ENCODE peak calls at places on chromosome 6, in six cellular contexts. One of them, this sample, is unnamed.

GRCh38 chr6:30219244-30219643 is 6.0 kb upstream of the TRIM26 start:
- DNase-seq in A549: peak
- DNase-seq in CD8-positive, alpha-beta memory T cell: peak
- DNase-seq in psoas muscle: no peak
- DNase-seq in CD8-positive, alpha-beta T cell: peak
- DNase-seq in GM23338: peak
- DNase-seq in this sample: peak

GRCh38 chr6:170439366-170440351 is 113.4 kb downstream of the PSMB1 start:
- DNase-seq in A549: no peak
- DNase-seq in CD8-positive, alpha-beta memory T cell: no peak
- DNase-seq in psoas muscle: peak
- DNase-seq in CD8-positive, alpha-beta T cell: no peak
- DNase-seq in GM23338: no peak
- DNase-seq in this sample: no peak

GRCh38 chr6:144036064-144036873 is 28.2 kb upstream of the PLAGL1 start:
- DNase-seq in A549: no peak
- DNase-seq in CD8-positive, alpha-beta memory T cell: no peak
- DNase-seq in psoas muscle: peak
- DNase-seq in CD8-positive, alpha-beta T cell: no peak
- DNase-seq in GM23338: peak
- DNase-seq in this sample: no peak

GRCh38 chr6:136604328-136604825 is 54.2 kb upstream of the MAP7 start:
- DNase-seq in A549: no peak
- DNase-seq in CD8-positive, alpha-beta memory T cell: no peak
- DNase-seq in psoas muscle: no peak
- DNase-seq in CD8-positive, alpha-beta T cell: no peak
- DNase-seq in GM23338: no peak
- DNase-seq in this sample: no peak

GRCh38 chr6:3746119-3746691 is 5.3 kb downstream of the PXDC1 start:
- DNase-seq in A549: no peak
- DNase-seq in CD8-positive, alpha-beta memory T cell: no peak
- DNase-seq in psoas muscle: peak
- DNase-seq in CD8-positive, alpha-beta T cell: no peak
- DNase-seq in GM23338: no peak
- DNase-seq in this sample: no peak

GRCh38 chr6:127716425-127716930 is 139.5 kb downstream of the C6orf58 start:
- DNase-seq in A549: no peak
- DNase-seq in CD8-positive, alpha-beta memory T cell: no peak
- DNase-seq in psoas muscle: no peak
- DNase-seq in CD8-positive, alpha-beta T cell: no peak
- DNase-seq in GM23338: no peak
- DNase-seq in this sample: no peak

GRCh38 chr6:165515963-165516624 is 146.9 kb downstream of the PDE10A start:
- DNase-seq in A549: peak
- DNase-seq in CD8-positive, alpha-beta memory T cell: no peak
- DNase-seq in psoas muscle: no peak
- DNase-seq in CD8-positive, alpha-beta T cell: no peak
- DNase-seq in GM23338: no peak
- DNase-seq in this sample: no peak

GRCh38 chr6:1686117-1687098 is 76.7 kb downstream of the FOXC1 start:
- DNase-seq in A549: no peak
- DNase-seq in CD8-positive, alpha-beta memory T cell: no peak
- DNase-seq in psoas muscle: peak
- DNase-seq in CD8-positive, alpha-beta T cell: no peak
- DNase-seq in GM23338: peak
- DNase-seq in this sample: no peak

GRCh38 chr6:43951063-43951755 is 176.0 kb downstream of the MRPL14 start:
- DNase-seq in A549: no peak
- DNase-seq in CD8-positive, alpha-beta memory T cell: no peak
- DNase-seq in psoas muscle: peak
- DNase-seq in CD8-positive, alpha-beta T cell: no peak
- DNase-seq in GM23338: peak
- DNase-seq in this sample: no peak

GRCh38 chr6:52164319-52165094 is 21.7 kb upstream of the IL17A start:
- DNase-seq in A549: no peak
- DNase-seq in CD8-positive, alpha-beta memory T cell: no peak
- DNase-seq in psoas muscle: no peak
- DNase-seq in CD8-positive, alpha-beta T cell: no peak
- DNase-seq in GM23338: no peak
- DNase-seq in this sample: no peak

GRCh38 chr6:148825492-148825891 is 78.7 kb downstream of the UST start:
- DNase-seq in A549: no peak
- DNase-seq in CD8-positive, alpha-beta memory T cell: no peak
- DNase-seq in psoas muscle: no peak
- DNase-seq in CD8-positive, alpha-beta T cell: no peak
- DNase-seq in GM23338: no peak
- DNase-seq in this sample: no peak

GRCh38 chr6:30725713-30726505 is 5.8 kb downstream of the TUBB start:
- DNase-seq in A549: no peak
- DNase-seq in CD8-positive, alpha-beta memory T cell: no peak
- DNase-seq in psoas muscle: no peak
- DNase-seq in CD8-positive, alpha-beta T cell: no peak
- DNase-seq in GM23338: peak
- DNase-seq in this sample: no peak

GRCh38 chr6:127345521-127345920 is 2.1 kb upstream of the ECHDC1 start:
- DNase-seq in A549: no peak
- DNase-seq in CD8-positive, alpha-beta memory T cell: no peak
- DNase-seq in psoas muscle: no peak
- DNase-seq in CD8-positive, alpha-beta T cell: no peak
- DNase-seq in GM23338: no peak
- DNase-seq in this sample: no peak

GRCh38 chr6:96211341-96211740 is 195.6 kb downstream of the FUT9 start:
- DNase-seq in A549: no peak
- DNase-seq in CD8-positive, alpha-beta memory T cell: no peak
- DNase-seq in psoas muscle: no peak
- DNase-seq in CD8-positive, alpha-beta T cell: no peak
- DNase-seq in GM23338: no peak
- DNase-seq in this sample: no peak

GRCh38 chr6:139364302-139364981 is 10.0 kb downstream of the CITED2 start:
- DNase-seq in A549: peak
- DNase-seq in CD8-positive, alpha-beta memory T cell: peak
- DNase-seq in psoas muscle: no peak
- DNase-seq in CD8-positive, alpha-beta T cell: no peak
- DNase-seq in GM23338: peak
- DNase-seq in this sample: no peak

GRCh38 chr6:68279793-68280557 is 355.1 kb upstream of the ADGRB3 start:
- DNase-seq in A549: no peak
- DNase-seq in CD8-positive, alpha-beta memory T cell: no peak
- DNase-seq in psoas muscle: no peak
- DNase-seq in CD8-positive, alpha-beta T cell: no peak
- DNase-seq in GM23338: no peak
- DNase-seq in this sample: no peak

GRCh38 chr6:15246217-15247211 is 645 bp downstream of the JARID2 start:
- DNase-seq in A549: no peak
- DNase-seq in CD8-positive, alpha-beta memory T cell: peak
- DNase-seq in psoas muscle: no peak
- DNase-seq in CD8-positive, alpha-beta T cell: peak
- DNase-seq in GM23338: no peak
- DNase-seq in this sample: no peak

GRCh38 chr6:444653-445275 is 53.2 kb downstream of the IRF4 start:
- DNase-seq in A549: no peak
- DNase-seq in CD8-positive, alpha-beta memory T cell: peak
- DNase-seq in psoas muscle: no peak
- DNase-seq in CD8-positive, alpha-beta T cell: peak
- DNase-seq in GM23338: no peak
- DNase-seq in this sample: no peak

GRCh38 chr6:46184114-46184513 is 13.3 kb upstream of the ENPP5 start:
- DNase-seq in A549: no peak
- DNase-seq in CD8-positive, alpha-beta memory T cell: no peak
- DNase-seq in psoas muscle: no peak
- DNase-seq in CD8-positive, alpha-beta T cell: no peak
- DNase-seq in GM23338: peak
- DNase-seq in this sample: no peak

GRCh38 chr6:144449218-144449617 is 164.1 kb downstream of the UTRN start:
- DNase-seq in A549: no peak
- DNase-seq in CD8-positive, alpha-beta memory T cell: no peak
- DNase-seq in psoas muscle: no peak
- DNase-seq in CD8-positive, alpha-beta T cell: no peak
- DNase-seq in GM23338: no peak
- DNase-seq in this sample: no peak

GRCh38 chr6:6659600-6660327 is 71.2 kb downstream of the LY86 start:
- DNase-seq in A549: no peak
- DNase-seq in CD8-positive, alpha-beta memory T cell: peak
- DNase-seq in psoas muscle: no peak
- DNase-seq in CD8-positive, alpha-beta T cell: no peak
- DNase-seq in GM23338: no peak
- DNase-seq in this sample: no peak

GRCh38 chr6:40957616-40958492 is 81.2 kb downstream of the UNC5CL start:
- DNase-seq in A549: peak
- DNase-seq in CD8-positive, alpha-beta memory T cell: no peak
- DNase-seq in psoas muscle: no peak
- DNase-seq in CD8-positive, alpha-beta T cell: no peak
- DNase-seq in GM23338: no peak
- DNase-seq in this sample: no peak

GRCh38 chr6:108609276-108609769 is 48.6 kb downstream of the FOXO3 start:
- DNase-seq in A549: no peak
- DNase-seq in CD8-positive, alpha-beta memory T cell: no peak
- DNase-seq in psoas muscle: peak
- DNase-seq in CD8-positive, alpha-beta T cell: no peak
- DNase-seq in GM23338: peak
- DNase-seq in this sample: no peak

GRCh38 chr6:161908872-161909271 is 635.0 kb upstream of the AGPAT4 start:
- DNase-seq in A549: no peak
- DNase-seq in CD8-positive, alpha-beta memory T cell: no peak
- DNase-seq in psoas muscle: no peak
- DNase-seq in CD8-positive, alpha-beta T cell: no peak
- DNase-seq in GM23338: peak
- DNase-seq in this sample: no peak

GRCh38 chr6:39330057-39330456 is 7.6 kb upstream of the KCNK16 start:
- DNase-seq in A549: no peak
- DNase-seq in CD8-positive, alpha-beta memory T cell: no peak
- DNase-seq in psoas muscle: no peak
- DNase-seq in CD8-positive, alpha-beta T cell: no peak
- DNase-seq in GM23338: no peak
- DNase-seq in this sample: no peak

GRCh38 chr6:166419268-166419667 is 36.5 kb upstream of the MPC1 start:
- DNase-seq in A549: no peak
- DNase-seq in CD8-positive, alpha-beta memory T cell: peak
- DNase-seq in psoas muscle: no peak
- DNase-seq in CD8-positive, alpha-beta T cell: peak
- DNase-seq in GM23338: no peak
- DNase-seq in this sample: no peak

GRCh38 chr6:20312581-20312980 is 89.1 kb upstream of the E2F3 start:
- DNase-seq in A549: no peak
- DNase-seq in CD8-positive, alpha-beta memory T cell: no peak
- DNase-seq in psoas muscle: no peak
- DNase-seq in CD8-positive, alpha-beta T cell: no peak
- DNase-seq in GM23338: no peak
- DNase-seq in this sample: no peak

GRCh38 chr6:43228951-43229802 is at the start of gene DNPH1:
- DNase-seq in A549: peak
- DNase-seq in CD8-positive, alpha-beta memory T cell: peak
- DNase-seq in psoas muscle: peak
- DNase-seq in CD8-positive, alpha-beta T cell: peak
- DNase-seq in GM23338: peak
- DNase-seq in this sample: peak

GRCh38 chr6:44076366-44077200 is 50.7 kb downstream of the MRPL14 start:
- DNase-seq in A549: no peak
- DNase-seq in CD8-positive, alpha-beta memory T cell: no peak
- DNase-seq in psoas muscle: peak
- DNase-seq in CD8-positive, alpha-beta T cell: no peak
- DNase-seq in GM23338: peak
- DNase-seq in this sample: no peak

DNA sequence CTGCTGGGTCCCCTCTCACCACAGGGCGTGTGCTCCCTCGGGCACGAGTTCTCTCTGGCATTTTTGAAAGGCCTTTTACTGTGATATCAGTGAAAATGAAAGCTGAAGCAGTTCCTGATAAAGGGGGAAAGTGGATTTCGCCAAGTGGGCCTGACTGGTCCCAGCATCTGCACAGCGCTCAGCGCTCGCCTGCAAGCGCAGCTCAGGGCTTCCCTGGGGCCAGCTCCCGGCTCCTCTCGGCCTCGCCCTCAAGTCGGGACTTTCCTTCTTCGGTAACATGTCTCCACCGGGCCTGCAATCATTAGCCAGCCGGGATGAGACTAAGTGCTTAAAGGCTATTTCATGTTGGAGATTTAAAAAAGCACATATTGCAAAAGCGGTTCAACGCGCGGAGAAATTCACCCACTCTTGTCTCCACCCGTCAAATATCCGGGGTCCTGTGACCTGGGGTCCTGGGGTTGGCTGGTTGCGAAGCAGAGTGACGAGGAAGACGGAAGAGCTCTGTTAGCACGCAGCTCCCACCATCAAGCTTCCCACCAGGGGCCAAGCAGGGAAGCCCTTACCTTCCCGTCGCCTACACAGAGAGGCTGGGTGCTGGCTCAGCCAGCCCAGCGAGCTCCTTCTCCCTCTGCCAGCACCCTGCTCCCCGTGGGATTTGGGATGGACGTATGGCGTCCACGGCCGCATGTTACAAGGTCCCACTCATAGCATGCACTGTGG is 114.1 kb downstream of the SMOC2 start:
- DNase-seq in A549: no peak
- DNase-seq in CD8-positive, alpha-beta memory T cell: no peak
- DNase-seq in psoas muscle: no peak
- DNase-seq in CD8-positive, alpha-beta T cell: no peak
- DNase-seq in GM23338: no peak
- DNase-seq in this sample: no peak
- H3K27ac ChIP-seq in A549: no peak
- H3K27ac ChIP-seq in CD8-positive, alpha-beta memory T cell: no peak
- H3K27ac ChIP-seq in psoas muscle: no peak
- H3K27ac ChIP-seq in CD8-positive, alpha-beta T cell: no peak
- H3K27ac ChIP-seq in GM23338: no peak
- H3K27ac ChIP-seq in this sample: no peak

DNA sequence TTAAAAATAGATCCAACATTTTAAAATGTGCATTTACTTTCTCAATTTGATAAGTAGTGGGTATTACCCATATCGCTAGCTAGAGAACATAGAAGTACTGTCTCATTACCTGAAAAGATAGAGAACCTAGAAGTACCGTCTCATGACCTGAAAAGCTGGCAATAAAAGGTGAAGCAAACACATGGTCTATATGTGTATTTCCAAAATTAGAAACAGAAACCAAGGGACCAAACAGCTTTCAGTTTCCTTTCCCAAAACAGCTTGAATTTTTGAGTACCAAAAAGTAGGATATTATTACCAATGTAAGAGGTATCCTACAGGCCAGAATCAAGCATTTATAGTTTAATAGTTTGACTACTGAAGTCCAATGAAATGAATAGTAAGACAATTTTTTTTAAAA is 77.3 kb downstream of the KIF13A start:
- DNase-seq in A549: no peak
- DNase-seq in CD8-positive, alpha-beta memory T cell: no peak
- DNase-seq in psoas muscle: no peak
- DNase-seq in CD8-positive, alpha-beta T cell: no peak
- DNase-seq in GM23338: no peak
- DNase-seq in this sample: no peak
- H3K27ac ChIP-seq in A549: peak
- H3K27ac ChIP-seq in CD8-positive, alpha-beta memory T cell: no peak
- H3K27ac ChIP-seq in psoas muscle: peak
- H3K27ac ChIP-seq in CD8-positive, alpha-beta T cell: no peak
- H3K27ac ChIP-seq in GM23338: no peak
- H3K27ac ChIP-seq in this sample: no peak

GRCh38 chr6:111631018-111631417 is 25.3 kb upstream of the TRAF3IP2 start:
- DNase-seq in A549: no peak
- DNase-seq in CD8-positive, alpha-beta memory T cell: no peak
- DNase-seq in psoas muscle: no peak
- DNase-seq in CD8-positive, alpha-beta T cell: no peak
- DNase-seq in GM23338: no peak
- DNase-seq in this sample: no peak
- H3K27ac ChIP-seq in A549: no peak
- H3K27ac ChIP-seq in CD8-positive, alpha-beta memory T cell: no peak
- H3K27ac ChIP-seq in psoas muscle: no peak
- H3K27ac ChIP-seq in CD8-positive, alpha-beta T cell: no peak
- H3K27ac ChIP-seq in GM23338: no peak
- H3K27ac ChIP-seq in this sample: no peak

GRCh38 chr6:158634695-158635426 is 9.7 kb downstream of the DYNLT1 start:
- DNase-seq in A549: no peak
- DNase-seq in CD8-positive, alpha-beta memory T cell: peak
- DNase-seq in psoas muscle: no peak
- DNase-seq in CD8-positive, alpha-beta T cell: no peak
- DNase-seq in GM23338: no peak
- DNase-seq in this sample: no peak
- H3K27ac ChIP-seq in A549: no peak
- H3K27ac ChIP-seq in CD8-positive, alpha-beta memory T cell: no peak
- H3K27ac ChIP-seq in psoas muscle: peak
- H3K27ac ChIP-seq in CD8-positive, alpha-beta T cell: peak
- H3K27ac ChIP-seq in GM23338: peak
- H3K27ac ChIP-seq in this sample: no peak

This sample was measured in substantia nigra.